ENCODE peak calls at places on chromosome 16, in seven cellular contexts. T, B, W, L, Q, F and K are unnamed samples. For H3K36me3 and H3K4me1, the result is how much of the 10 kb centered on the place peaks cover.

GRCh38 chr16:78436023-78436422 is 336.6 kb downstream of the WWOX start:
- DNase-seq in T (no peak), B (no peak), W (no peak), L (no peak), Q (no peak), F (no peak), K (no peak)

GRCh38 chr16:85706449-85707034 is 17.8 kb upstream of the GINS2 start:
- DNase-seq in T (no peak), B (no peak), W (no peak), L (no peak), Q (no peak), F (no peak), K (no peak)

GRCh38 chr16:65480276-65480675 is 358.4 kb upstream of the CDH11 start:
- DNase-seq in T (no peak), B (no peak), W (no peak), L (no peak), Q (no peak), F (no peak), K (no peak)

GRCh38 chr16:77919761-77920415 is 102.5 kb upstream of the CLEC3A start:
- DNase-seq in T (peak), B (no peak), W (no peak), L (no peak), Q (no peak), F (no peak), K (no peak)

GRCh38 chr16:30985401-30986128 is 558 bp downstream of the HSD3B7 start:
- DNase-seq in T (no peak), B (peak), W (no peak), L (peak), Q (peak), F (no peak), K (peak)

GRCh38 chr16:82709987-82710386 is 83.2 kb downstream of the CDH13 start:
- DNase-seq in T (no peak), B (no peak), W (no peak), L (no peak), Q (no peak), F (no peak), K (no peak)

GRCh38 chr16:55367796-55368195 is 43.8 kb downstream of the IRX6 start:
- DNase-seq in T (peak), B (no peak), W (no peak), L (no peak), Q (no peak), F (no peak), K (no peak)

GRCh38 chr16:52912565-52913173 is 140.0 kb downstream of the CHD9NB start:
- DNase-seq in T (peak), B (no peak), W (no peak), L (peak), Q (peak), F (no peak), K (no peak)

GRCh38 chr16:25713785-25714570 is 22.2 kb downstream of the HS3ST4 start:
- DNase-seq in T (no peak), B (no peak), W (no peak), L (no peak), Q (no peak), F (no peak), K (no peak)

GRCh38 chr16:72836985-72837384 is 210.9 kb downstream of the ZFHX3 start:
- DNase-seq in T (no peak), B (no peak), W (no peak), L (peak), Q (no peak), F (no peak), K (no peak)

GRCh38 chr16:1080801-1081733 is 8.5 kb downstream of the SSTR5 start:
- DNase-seq in T (no peak), B (no peak), W (no peak), L (no peak), Q (no peak), F (no peak), K (no peak)

GRCh38 chr16:64211306-64211705 is 910.6 kb downstream of the CDH11 start:
- DNase-seq in T (no peak), B (no peak), W (no peak), L (no peak), Q (no peak), F (no peak), K (no peak)

GRCh38 chr16:70157477-70158260 is 15.9 kb upstream of the CLEC18C start:
- DNase-seq in T (no peak), B (no peak), W (no peak), L (no peak), Q (no peak), F (no peak), K (no peak)

GRCh38 chr16:79067600-79067999 is 532.9 kb downstream of the MAF start:
- DNase-seq in T (no peak), B (no peak), W (no peak), L (no peak), Q (no peak), F (no peak), K (no peak)

GRCh38 chr16:4402439-4403132 is 13.8 kb downstream of the CORO7 start:
- DNase-seq in T (peak), B (peak), W (peak), L (peak), Q (peak), F (peak), K (peak)

GRCh38 chr16:61887903-61888302 is 148.3 kb downstream of the CDH8 start:
- DNase-seq in T (no peak), B (no peak), W (no peak), L (no peak), Q (no peak), F (no peak), K (no peak)

GRCh38 chr16:5354645-5355044 is 257.1 kb upstream of the EEF2KMT start:
- DNase-seq in T (no peak), B (no peak), W (no peak), L (no peak), Q (no peak), F (no peak), K (no peak)

GRCh38 chr16:83722501-83723183 is 85.1 kb upstream of the HSBP1 start:
- DNase-seq in T (no peak), B (no peak), W (no peak), L (no peak), Q (no peak), F (no peak), K (no peak)

GRCh38 chr16:64459821-64460220 is 662.0 kb downstream of the CDH11 start:
- DNase-seq in T (peak), B (peak), W (no peak), L (no peak), Q (no peak), F (no peak), K (no peak)

GRCh38 chr16:19997264-19997663 is 76.4 kb downstream of the GPR139 start:
- DNase-seq in T (no peak), B (no peak), W (no peak), L (no peak), Q (no peak), F (no peak), K (no peak)

GRCh38 chr16:3101018-3101840 is 2.1 kb upstream of the ZSCAN10 start:
- DNase-seq in T (no peak), B (no peak), W (peak), L (peak), Q (no peak), F (no peak), K (no peak)

GRCh38 chr16:50523710-50524109 is 24.5 kb upstream of the NKD1 start:
- DNase-seq in T (no peak), B (no peak), W (no peak), L (no peak), Q (no peak), F (no peak), K (no peak)

GRCh38 chr16:23082161-23082788 is 67.0 kb downstream of the USP31 start:
- DNase-seq in T (no peak), B (no peak), W (no peak), L (no peak), Q (no peak), F (no peak), K (no peak)

GRCh38 chr16:3590736-3591435 is 13.7 kb upstream of the NLRC3 start:
- DNase-seq in T (no peak), B (no peak), W (no peak), L (no peak), Q (no peak), F (no peak), K (no peak)

GRCh38 chr16:1713933-1714332 is 7.9 kb downstream of the MAPK8IP3 start:
- DNase-seq in T (no peak), B (no peak), W (no peak), L (peak), Q (peak), F (no peak), K (no peak)

GRCh38 chr16:88527186-88527936 is 42.8 kb upstream of the ZC3H18 start:
- DNase-seq in T (peak), B (peak), W (peak), L (peak), Q (peak), F (peak), K (peak)

GRCh38 chr16:1775006-1775845 is 2.3 kb upstream of the MRPS34 start:
- DNase-seq in T (no peak), B (no peak), W (no peak), L (no peak), Q (peak), F (no peak), K (no peak)

GRCh38 chr16:31301708-31302400 is 42.1 kb downstream of the ITGAM start:
- DNase-seq in T (no peak), B (no peak), W (no peak), L (peak), Q (no peak), F (no peak), K (no peak)

GRCh38 chr16:86015606-86016005 is 116.6 kb downstream of the IRF8 start:
- DNase-seq in T (no peak), B (no peak), W (no peak), L (no peak), Q (no peak), F (peak), K (no peak)

GRCh38 chr16:86519649-86520316 is 9.5 kb downstream of the FOXF1 start:
- DNase-seq in T (peak), B (peak), W (no peak), L (peak), Q (peak), F (peak), K (no peak)

GRCh38 chr16:8898660-8899318 is 16.6 kb downstream of the LITAFD start:
- DNase-seq in T (no peak), B (no peak), W (no peak), L (no peak), Q (no peak), F (no peak), K (no peak)

GRCh38 chr16:2341456-2342447 is 1.2 kb upstream of the ABCA3 start:
- DNase-seq in T (no peak), B (peak), W (no peak), L (peak), Q (peak), F (peak), K (no peak)

GRCh38 chr16:29675811-29676643 is 3.0 kb upstream of the QPRT start:
- DNase-seq in T (peak), B (no peak), W (no peak), L (peak), Q (no peak), F (no peak), K (no peak)

GRCh38 chr16:29673501-29673900 is 5.5 kb upstream of the QPRT start:
- DNase-seq in T (no peak), B (no peak), W (no peak), L (no peak), Q (no peak), F (no peak), K (no peak)

GRCh38 chr16:29678691-29679267 is at the start of gene QPRT:
- DNase-seq in T (peak), B (peak), W (no peak), L (peak), Q (peak), F (peak), K (no peak)

GRCh38 chr16:29676989-29677388 is 2.0 kb upstream of the QPRT start:
- DNase-seq in T (no peak), B (no peak), W (no peak), L (no peak), Q (no peak), F (no peak), K (no peak)

GRCh38 chr16:29674188-29674587 is 4.8 kb upstream of the QPRT start:
- DNase-seq in T (peak), B (peak), W (no peak), L (no peak), Q (peak), F (peak), K (peak)
- H3K36me3 ChIP-seq in T (under half), B (under half), W (under half), L (under half), Q (under half), F (under half), K (under half)

GRCh38 chr16:57684626-57685358 is 9.8 kb upstream of the DRC7 start:
- DNase-seq in T (no peak), B (no peak), W (no peak), L (no peak), Q (no peak), F (peak), K (no peak)

GRCh38 chr16:57685633-57686032 is 9.0 kb upstream of the DRC7 start:
- DNase-seq in T (no peak), B (no peak), W (no peak), L (no peak), Q (no peak), F (peak), K (no peak)

GRCh38 chr16:57688987-57689771 is 5.4 kb upstream of the DRC7 start:
- DNase-seq in T (no peak), B (peak), W (no peak), L (no peak), Q (no peak), F (peak), K (no peak)

GRCh38 chr16:57688487-57688986 is 6.1 kb upstream of the DRC7 start:
- DNase-seq in T (no peak), B (peak), W (no peak), L (no peak), Q (no peak), F (peak), K (no peak)

DNA sequence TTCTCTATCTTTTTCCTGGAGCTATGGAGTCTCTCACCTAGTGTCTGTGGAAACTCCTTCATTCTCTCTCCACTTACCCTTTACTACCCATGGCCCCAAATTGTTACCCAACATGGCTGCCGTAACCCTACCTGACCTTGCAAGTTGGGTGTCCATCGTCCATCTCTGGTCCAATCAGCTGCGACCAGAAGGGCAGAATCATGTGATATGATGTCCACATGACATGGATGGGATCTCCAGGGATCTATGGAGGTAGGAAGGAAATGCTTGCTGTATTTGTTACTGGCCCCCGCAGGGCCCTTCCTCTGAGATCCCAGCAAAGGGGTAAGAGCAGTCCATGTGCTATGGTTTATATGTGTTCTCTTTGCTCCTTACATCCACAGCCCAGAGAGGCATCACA is 8.0 kb upstream of the DRC7 start:
- DNase-seq in T (no peak), B (no peak), W (no peak), L (no peak), Q (no peak), F (no peak), K (no peak)
- H3K4me1 ChIP-seq in T (under half), B (under half), W (under half), L (under half), Q (under half), F (under half), K (under half)

GRCh38 chr16:89892635-89893034 is 19.2 kb downstream of the TCF25 start:
- DNase-seq in T (no peak), B (no peak), W (no peak), L (no peak), Q (no peak), F (no peak), K (no peak)

GRCh38 chr16:89892055-89892630 is 18.8 kb downstream of the TCF25 start:
- DNase-seq in T (no peak), B (no peak), W (no peak), L (no peak), Q (no peak), F (no peak), K (no peak)

GRCh38 chr16:89890886-89891657 is 17.7 kb downstream of the TCF25 start:
- DNase-seq in T (no peak), B (no peak), W (no peak), L (no peak), Q (no peak), F (no peak), K (no peak)

GRCh38 chr16:89887243-89887642 is 13.9 kb downstream of the TCF25 start:
- DNase-seq in T (no peak), B (no peak), W (no peak), L (no peak), Q (no peak), F (no peak), K (no peak)

DNA sequence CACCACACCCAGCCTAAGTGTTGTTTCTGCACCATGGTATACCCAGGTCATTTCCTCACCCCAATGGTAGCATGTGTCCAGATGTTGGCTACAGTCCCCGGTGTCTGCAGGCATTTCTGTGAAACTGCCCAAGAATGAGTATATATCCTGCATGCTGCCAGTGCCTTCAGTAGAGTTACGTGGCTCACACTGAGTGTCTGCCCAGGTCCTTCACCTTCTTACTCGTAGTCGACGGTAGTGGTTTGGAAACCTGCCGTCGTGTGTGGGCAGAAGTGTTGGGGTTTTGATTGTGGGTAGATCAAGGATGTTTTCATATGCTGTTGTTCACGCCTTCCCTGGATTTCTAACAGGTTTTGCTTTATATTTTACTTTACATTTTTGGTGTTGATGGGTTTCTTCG is 16.8 kb downstream of the TCF25 start:
- DNase-seq in T (no peak), B (no peak), W (no peak), L (no peak), Q (no peak), F (no peak), K (no peak)
- H3K36me3 ChIP-seq in T (half or more), B (under half), W (half or more), L (under half), Q (under half), F (under half), K (half or more)

GRCh38 chr16:66548068-66548467 is 1.9 kb downstream of the TK2 start:
- DNase-seq in T (no peak), B (no peak), W (no peak), L (no peak), Q (no peak), F (no peak), K (no peak)

GRCh38 chr16:66549284-66550131 is at the start of gene TK2:
- DNase-seq in T (peak), B (peak), W (peak), L (peak), Q (peak), F (peak), K (peak)

GRCh38 chr16:66547101-66547989 is 2.6 kb downstream of the TK2 start:
- DNase-seq in T (no peak), B (no peak), W (no peak), L (no peak), Q (no peak), F (no peak), K (no peak)

GRCh38 chr16:66551362-66551761 is 1.0 kb upstream of the CKLF start:
- DNase-seq in T (peak), B (no peak), W (peak), L (peak), Q (peak), F (no peak), K (no peak)

DNA sequence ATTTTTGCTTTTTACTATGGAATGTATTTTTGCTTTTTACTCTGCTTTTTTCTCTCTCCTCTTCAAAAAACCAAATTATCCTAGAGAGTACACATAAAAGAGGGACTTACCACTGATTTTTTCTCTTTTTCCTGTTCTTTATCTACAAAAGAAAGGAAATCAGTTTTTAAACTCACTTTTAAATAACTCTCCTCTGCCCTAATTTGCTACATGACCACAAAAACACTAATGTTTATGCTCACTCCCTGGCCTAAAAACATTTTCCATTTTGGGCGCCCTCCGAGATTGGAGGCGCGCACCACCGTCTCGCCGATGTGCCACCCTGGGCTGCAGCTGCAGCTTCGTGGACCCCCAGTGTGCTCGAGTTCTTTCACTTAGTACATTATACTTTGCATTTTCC is 1.1 kb downstream of the TK2 start:
- DNase-seq in T (no peak), B (no peak), W (no peak), L (no peak), Q (no peak), F (no peak), K (no peak)
- H3K4me1 ChIP-seq in T (under half), B (under half), W (under half), L (under half), Q (under half), F (under half), K (under half)

DNA sequence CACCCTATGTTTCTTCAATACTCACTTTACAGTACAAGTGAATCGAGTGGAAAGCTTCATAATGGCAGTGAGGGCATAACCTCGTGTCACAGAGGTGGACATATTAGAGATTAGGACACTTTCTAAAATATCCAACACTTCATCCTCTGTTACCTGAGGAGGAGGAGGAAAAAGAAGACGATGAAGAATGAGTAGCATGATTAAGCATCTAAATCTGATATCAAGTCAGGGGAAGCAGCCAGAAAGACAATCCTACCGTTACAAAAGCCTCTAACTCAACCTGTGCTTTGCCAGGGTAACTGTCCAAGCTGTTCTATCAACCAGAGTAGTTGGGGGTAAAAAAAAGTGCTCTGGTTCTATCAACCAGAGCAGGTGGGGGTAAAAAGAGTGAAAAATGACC is 23.7 kb upstream of the PHLPP2 start:
- DNase-seq in T (no peak), B (no peak), W (no peak), L (no peak), Q (no peak), F (no peak), K (no peak)
- H3K36me3 ChIP-seq in T (half or more), B (under half), W (half or more), L (under half), Q (under half), F (under half), K (half or more)

GRCh38 chr16:27334192-27334764 is 20.5 kb downstream of the IL4R start:
- DNase-seq in T (no peak), B (no peak), W (no peak), L (no peak), Q (no peak), F (no peak), K (no peak)
- H3K4me1 ChIP-seq in T (under half), B (under half), W (under half), L (under half), Q (under half), F (half or more), K (under half)

DNA sequence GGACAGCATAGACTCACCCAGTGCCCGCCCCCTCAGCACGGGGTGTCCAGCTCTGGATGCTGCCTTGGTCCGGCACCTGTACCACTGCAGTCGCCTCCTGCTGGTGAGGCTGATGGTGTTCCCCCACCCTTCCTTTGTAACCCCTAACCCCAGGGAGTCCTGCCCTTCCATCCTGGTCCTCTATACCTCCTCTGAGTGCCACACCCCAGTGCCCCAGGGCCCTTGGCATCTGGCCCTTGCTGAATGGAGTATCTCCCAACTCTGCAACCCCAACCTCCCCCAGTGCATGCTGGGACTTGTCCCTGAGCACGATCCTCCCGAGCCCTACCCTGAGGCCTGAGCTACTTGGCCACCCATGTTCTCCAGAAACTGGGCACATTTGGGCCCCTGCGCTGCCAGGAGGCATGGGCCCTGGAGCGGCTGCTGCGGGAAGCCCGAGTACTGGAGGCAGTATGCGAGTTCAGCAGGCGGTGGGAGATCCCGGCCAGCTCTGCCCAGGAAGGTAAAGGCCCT is 15.8 kb downstream of the RIPOR1 start:
- DNase-seq in T (no peak), B (no peak), W (no peak), L (no peak), Q (no peak), F (no peak), K (no peak)
- H3K36me3 ChIP-seq in T (half or more), B (under half), W (under half), L (under half), Q (under half), F (under half), K (half or more)